ENCODE peak calls at places on chromosomes 12 and 14, in eight cellular contexts. Q, S, C, V, E, Z, K and Y are unnamed samples.

GRCh38 chr12:122028601-122029560 is 7.2 kb downstream of the BCL7A start:
- DNase-seq in E (no peak), C (no peak), S (peak; percentile 62), V (no peak), Z (no peak), K (no peak), Q (no peak), Y (no peak)

GRCh38 chr12:129941646-129942045 is 37.8 kb upstream of the TMEM132D start:
- DNase-seq in E (no peak), S (no peak), Z (no peak), K (no peak), C (no peak), V (no peak), Q (no peak), Y (no peak)

GRCh38 chr12:127607146-127607725 is 659.7 kb upstream of the TMEM132C start:
- DNase-seq in Q (no peak), K (no peak), C (no peak), S (no peak), V (no peak), E (no peak), Z (no peak), Y (no peak)

GRCh38 chr12:93167841-93168492 is 209.8 kb upstream of the NUDT4 start:
- DNase-seq in Q (peak; percentile 43), Z (peak; percentile 70), K (no peak), C (no peak), S (no peak), V (no peak), E (no peak), Y (peak; percentile 82)

GRCh38 chr14:77574446-77575125 is 41.9 kb downstream of the SPTLC2 start:
- DNase-seq in V (no peak), C (no peak), S (no peak), Z (no peak), E (no peak), Q (no peak), K (no peak), Y (no peak)

GRCh38 chr14:71061458-71061857 is 154.2 kb downstream of the PCNX1 start:
- DNase-seq in E (peak; percentile 63), K (no peak), C (no peak), Q (no peak), Z (no peak), S (no peak), V (no peak), Y (no peak)

GRCh38 chr12:124463341-124463861 is 104.0 kb downstream of the NCOR2 start:
- DNase-seq in Q (no peak), K (no peak), E (no peak), S (no peak), Z (peak; percentile 43), C (no peak), V (no peak), Y (no peak)

GRCh38 chr12:43842259-43842658 is 6.4 kb downstream of the TMEM117 start:
- DNase-seq in S (no peak), E (no peak), Z (no peak), Q (no peak), C (no peak), V (no peak), K (no peak), Y (no peak)

GRCh38 chr14:95045836-95046430 is 111.4 kb downstream of the DICER1 start:
- DNase-seq in C (no peak), K (no peak), V (no peak), Z (no peak), S (peak; percentile 38), E (no peak), Q (no peak), Y (no peak)

GRCh38 chr12:14607561-14607960 is 39.9 kb upstream of the PLBD1 start:
- DNase-seq in K (no peak), Q (no peak), V (no peak), S (no peak), E (no peak), Z (no peak), C (no peak), Y (no peak)

GRCh38 chr14:55752580-55753365 is 172.8 kb downstream of the KTN1 start:
- DNase-seq in S (no peak), V (no peak), E (peak; percentile 26), C (no peak), Q (peak; percentile 100), Z (peak; percentile 30), K (no peak), Y (no peak)

GRCh38 chr12:22588817-22589216 is 36.2 kb upstream of the ETNK1 start:
- DNase-seq in Q (no peak), V (no peak), S (no peak), K (no peak), Z (peak; percentile 55), C (no peak), E (no peak), Y (no peak)

GRCh38 chr14:60753264-60754126 is 18.9 kb downstream of the MNAT1 start:
- DNase-seq in V (no peak), K (no peak), Z (no peak), S (peak; percentile 55), E (peak; percentile 61), C (no peak), Q (no peak), Y (peak; percentile 87)

GRCh38 chr14:68654471-68654941 is 138.4 kb downstream of the ZFP36L1 start:
- DNase-seq in K (no peak), C (peak; percentile 50), E (no peak), Q (no peak), S (no peak), Z (no peak), V (no peak), Y (no peak)

GRCh38 chr12:25321772-25322171 is 71.0 kb upstream of the KRAS start:
- DNase-seq in Z (no peak), C (no peak), Q (no peak), E (no peak), V (no peak), K (no peak), S (no peak), Y (no peak)

GRCh38 chr14:71403673-71404072 is 496.4 kb downstream of the PCNX1 start:
- DNase-seq in Z (no peak), C (no peak), V (no peak), E (no peak), K (no peak), Q (peak; percentile 51), S (peak; percentile 59), Y (peak; percentile 61)

GRCh38 chr12:116528067-116528466 is 31.1 kb upstream of the MAP1LC3B2 start:
- DNase-seq in C (no peak), Q (peak; percentile 99), K (no peak), Z (no peak), S (no peak), E (peak; percentile 74), V (no peak), Y (no peak)

GRCh38 chr12:56161677-56162351 is 3.7 kb downstream of the MYL6 start:
- DNase-seq in E (no peak), C (no peak), Q (no peak), V (no peak), Z (no peak), S (no peak), K (no peak), Y (no peak)
- H3K4me3 ChIP-seq in E (no peak overlapping the region), C (peak overlapping the region; percentile 92), Q (no peak overlapping the region), V (peak overlapping the region; percentile 93), Z (no peak overlapping the region), S (no peak overlapping the region), K (no peak overlapping the region), Y (no peak overlapping the region)

DNA sequence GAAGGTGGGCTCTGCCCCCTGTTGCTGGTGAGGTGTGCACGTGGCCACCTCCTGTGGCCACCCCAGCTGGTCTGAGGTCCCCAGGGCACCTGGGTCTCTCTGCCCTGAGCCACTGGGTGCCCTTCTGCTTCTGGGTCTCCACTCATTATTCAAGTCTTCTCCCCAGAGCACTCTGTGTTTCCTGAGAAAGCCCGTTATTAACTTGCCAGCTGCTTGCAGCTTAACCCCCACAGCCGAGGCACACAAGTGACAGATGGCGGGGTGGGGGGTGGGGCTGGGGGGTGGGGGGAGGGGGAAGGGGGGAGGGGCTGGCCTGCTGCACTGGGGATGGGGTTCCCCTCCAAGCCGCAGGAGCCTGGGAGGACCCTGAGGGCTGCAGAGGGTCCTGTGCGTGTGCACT is 40.5 kb downstream of the FBRSL1 start:
- DNase-seq in Z (no peak), Q (no peak), C (no peak), K (no peak), E (no peak), V (no peak), S (no peak), Y (no peak)
- TF ChIP-seq CTCF in Z (no peak), Q (no peak), C (no peak), K (no peak), E (no peak), V (no peak), S (no peak), Y (no peak)

GRCh38 chr14:88004637-88005036 is 298 bp upstream of the GPR65 start:
- DNase-seq in K (no peak), E (no peak), C (no peak), S (no peak), Q (no peak), Z (no peak), V (no peak), Y (no peak)

GRCh38 chr14:88009486-88009885 is 4.6 kb downstream of the GPR65 start:
- DNase-seq in Z (no peak), K (no peak), S (no peak), C (no peak), E (no peak), Q (no peak), V (no peak), Y (no peak)

GRCh38 chr14:88007608-88008007 is 2.7 kb downstream of the GPR65 start:
- DNase-seq in V (no peak), Z (no peak), E (no peak), S (no peak), C (no peak), K (no peak), Q (no peak), Y (no peak)

GRCh38 chr14:88005050-88005481 is at the start of gene GPR65:
- DNase-seq in E (peak; percentile 28), C (no peak), S (peak; percentile 73), Q (no peak), K (no peak), Z (no peak), V (no peak), Y (peak; percentile 70)

DNA sequence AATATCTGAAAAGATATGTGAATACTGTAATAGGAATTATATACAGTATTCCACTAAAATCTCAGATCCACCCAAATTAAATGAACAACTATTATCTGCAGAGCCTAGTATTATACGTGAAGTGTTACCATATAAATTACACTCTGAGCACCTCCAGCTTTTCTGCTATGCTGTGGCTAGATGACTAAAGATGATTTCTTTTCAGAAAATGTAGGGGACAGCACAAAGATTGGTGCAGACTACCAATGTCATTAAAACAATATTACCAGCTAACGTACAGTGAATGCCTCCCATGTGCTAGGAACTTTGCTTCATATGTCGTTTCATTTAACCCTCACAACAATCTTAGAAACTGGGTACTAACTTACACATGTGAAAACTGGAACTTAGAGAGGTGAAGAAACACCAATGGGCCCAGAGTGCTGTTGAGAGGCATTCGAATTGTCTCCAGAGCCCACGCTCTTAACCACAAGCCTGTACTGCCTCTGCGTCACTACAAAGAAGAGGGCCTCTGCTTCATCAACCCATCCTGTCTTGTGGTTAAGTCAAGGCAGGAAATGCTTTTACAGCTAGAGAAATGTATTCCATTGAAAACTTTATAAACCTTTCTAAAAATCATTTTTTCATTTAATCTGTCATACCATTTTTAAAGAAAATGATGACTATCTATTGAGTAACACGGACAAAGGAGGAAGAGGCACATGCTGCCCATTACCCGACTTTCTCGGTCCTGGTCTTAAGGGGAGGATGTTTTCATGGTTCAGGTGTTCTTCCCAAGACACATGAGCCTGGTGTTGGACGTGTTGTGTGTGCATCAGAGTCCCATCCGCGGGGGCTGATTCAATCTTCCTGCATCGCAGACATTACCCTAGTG is 1.3 kb downstream of the GPR65 start:
- DNase-seq in V (no peak), Q (no peak), E (peak; percentile 15), K (no peak), S (peak; percentile 85), Z (no peak), C (no peak), Y (peak; percentile 80)
- H3K4me3 ChIP-seq in V (no peak overlapping the region), Q (no peak overlapping the region), E (no peak overlapping the region), K (no peak overlapping the region), S (peak overlapping the region; percentile 17), Z (no peak overlapping the region), C (no peak overlapping the region), Y (peak overlapping the region; percentile 65)

GRCh38 chr14:39731912-39732311 is 299.7 kb upstream of the FBXO33 start:
- DNase-seq in Z (no peak), E (no peak), C (no peak), Q (peak; percentile 21), V (no peak), S (no peak), K (no peak), Y (peak; percentile 3)
- TF ChIP-seq CTCF in Z (no peak), E (no peak), C (no peak), Q (peak; percentile 65), V (no peak), S (peak; percentile 12), K (no peak), Y (peak; percentile 60)